ENCODE peak calls at places on chromosome 22, in eight cellular contexts. T is mucosa of descending colon; F is small intestine; W is astrocyte of the spinal cord; C is AG09309; E is CD4-positive, CD25-positive, alpha-beta regulatory T cell; D is GM12865; U is IMR-90. B is an unnamed sample.

GRCh38 chr22:39674536-39674935 is 104.0 kb downstream of the CACNA1I start:
- DNase-seq in T (no peak), F (peak; percentile 5), W (no peak), C (no peak), E (no peak), D (no peak), U (peak; percentile 26), B (no peak)

GRCh38 chr22:21075516-21076138 is 29.9 kb downstream of the LRRC74B start:
- DNase-seq in T (no peak), F (no peak), W (no peak), C (no peak), E (no peak), D (no peak), U (no peak), B (no peak)

GRCh38 chr22:42533638-42533977 is 14.0 kb upstream of the RRP7A start:
- DNase-seq in T (no peak), F (no peak), W (no peak), C (no peak), E (no peak), D (no peak), U (no peak), B (no peak)

GRCh38 chr22:25148149-25148691 is 51.4 kb upstream of the CRYBB3 start:
- DNase-seq in T (peak; percentile 80), F (peak; percentile 88), W (no peak), C (no peak), E (no peak), D (no peak), U (no peak), B (no peak)

GRCh38 chr22:32200752-32201151 is 4.1 kb downstream of the RFPL2 start:
- DNase-seq in T (no peak), F (no peak), W (no peak), C (no peak), E (no peak), D (no peak), U (no peak), B (no peak)

GRCh38 chr22:18103527-18104269 is 6.9 kb upstream of the TUBA8 start:
- DNase-seq in T (no peak), F (no peak), W (no peak), C (no peak), E (no peak), D (peak; percentile 58), U (no peak), B (no peak)

GRCh38 chr22:48600681-48601080 is 1227.0 kb downstream of the BRD1 start:
- DNase-seq in T (no peak), F (no peak), W (no peak), C (no peak), E (no peak), D (no peak), U (no peak), B (no peak)

GRCh38 chr22:50326225-50326958 is 420 bp downstream of the DENND6B start:
- DNase-seq in T (no peak), F (no peak), W (no peak), C (no peak), E (no peak), D (no peak), U (no peak), B (no peak)

GRCh38 chr22:41661088-41661487 is 27.6 kb downstream of the SNU13 start:
- DNase-seq in T (no peak), F (no peak), W (no peak), C (no peak), E (no peak), D (no peak), U (peak; percentile 18), B (no peak)

GRCh38 chr22:27490080-27490479 is 311.5 kb downstream of the MN1 start:
- DNase-seq in T (peak; percentile 14), F (no peak), W (no peak), C (no peak), E (no peak), D (no peak), U (no peak), B (no peak)

GRCh38 chr22:39598017-39598965 is 27.7 kb downstream of the CACNA1I start:
- DNase-seq in T (peak; percentile 94), F (peak; percentile 83), W (no peak), C (no peak), E (peak; percentile 61), D (no peak), U (no peak), B (no peak)

GRCh38 chr22:41526802-41527799 is 17.2 kb downstream of the POLR3H start:
- DNase-seq in T (peak; percentile 53), F (peak; percentile 36), W (no peak), C (no peak), E (peak; percentile 57), D (peak; percentile 61), U (peak; percentile 25), B (no peak)

GRCh38 chr22:28230682-28231081 is 311.6 kb upstream of the PITPNB start:
- DNase-seq in T (no peak), F (no peak), W (no peak), C (no peak), E (no peak), D (no peak), U (peak; percentile 18), B (no peak)

GRCh38 chr22:49953027-49953679 is 7.4 kb upstream of the PIM3 start:
- DNase-seq in T (no peak), F (no peak), W (no peak), C (no peak), E (no peak), D (no peak), U (no peak), B (no peak)

GRCh38 chr22:42645938-42646568 is 3.1 kb downstream of the CYB5R3 start:
- DNase-seq in T (peak; percentile 60), F (peak; percentile 57), W (no peak), C (no peak), E (no peak), D (no peak), U (no peak), B (no peak)

GRCh38 chr22:44497218-44497903 is 672 bp downstream of the RTL6 start:
- DNase-seq in T (peak; percentile 29), F (peak; percentile 32), W (peak; percentile 29), C (no peak), E (no peak), D (no peak), U (peak; percentile 34), B (no peak)

DNA sequence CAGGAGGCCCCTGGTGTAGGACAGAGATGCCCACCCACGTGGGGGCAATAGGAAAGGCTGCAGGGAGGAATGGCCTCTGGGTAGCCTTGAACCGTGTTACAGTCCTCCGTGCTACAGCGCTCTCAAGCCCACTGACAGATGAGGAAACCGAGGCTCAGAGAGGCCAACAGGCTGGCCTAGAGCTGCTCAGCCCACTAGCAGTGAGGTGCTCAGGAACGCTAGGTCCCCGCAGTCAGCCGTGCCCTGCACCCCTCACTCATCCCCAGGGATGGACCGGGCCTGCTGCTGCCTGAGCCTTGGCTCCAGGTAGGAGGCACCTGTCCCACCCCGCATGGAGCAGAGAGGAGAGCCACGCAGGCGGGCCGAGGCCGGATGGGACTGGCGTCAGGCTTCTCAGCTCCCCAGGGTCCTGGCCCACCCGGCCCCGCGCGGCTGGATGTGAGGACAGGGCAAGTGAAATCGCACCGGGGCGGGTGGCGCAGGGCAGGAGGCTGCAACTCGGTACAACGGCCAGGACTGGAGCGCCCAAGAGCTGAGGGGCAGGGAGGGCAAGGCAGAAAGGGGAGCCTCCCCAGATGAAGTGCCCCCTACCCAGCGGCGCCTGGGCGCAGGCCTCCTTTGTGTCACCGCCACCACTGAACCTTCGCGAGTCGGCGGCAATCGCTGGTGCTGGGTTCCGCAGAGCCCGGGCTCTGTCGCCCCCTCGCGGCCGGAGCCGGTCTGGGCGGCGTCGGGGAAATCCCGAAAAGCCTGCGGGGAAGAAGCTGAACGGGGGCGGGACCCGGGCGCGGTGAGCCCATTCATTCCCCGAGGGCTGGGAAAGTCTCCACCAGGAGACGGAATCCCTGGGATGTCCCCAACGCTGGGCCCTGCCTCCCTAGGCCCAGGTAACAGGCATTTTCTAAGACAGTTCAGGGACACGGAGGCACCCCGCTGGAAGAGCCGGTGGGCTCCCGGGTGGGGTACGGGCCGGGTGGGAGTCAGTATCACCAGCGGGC is 8.4 kb upstream of the SLC2A11 start:
- DNase-seq in T (peak; percentile 89), F (peak; percentile 69), W (peak; percentile 67), C (no peak), E (peak; percentile 73), D (peak; percentile 84), U (peak; percentile 51), B (no peak)
- H3K4me3 ChIP-seq in T (no peak overlapping the region), F (no peak overlapping the region), W (no peak overlapping the region), C (peak overlapping the region; percentile 27), E (no peak overlapping the region), D (peak overlapping the region; percentile 43), U (no peak overlapping the region), B (peak overlapping the region; percentile 56)

GRCh38 chr22:38412435-38413084 is 42.4 kb downstream of the KCNJ4 start:
- DNase-seq in T (peak; percentile 34), F (peak; percentile 62), W (no peak), C (no peak), E (no peak), D (no peak), U (no peak), B (no peak)
- H3K4me3 ChIP-seq in T (no peak overlapping the region), F (no peak overlapping the region), W (no peak overlapping the region), C (no peak overlapping the region), E (no peak overlapping the region), D (no peak overlapping the region), U (no peak overlapping the region), B (no peak overlapping the region)

DNA sequence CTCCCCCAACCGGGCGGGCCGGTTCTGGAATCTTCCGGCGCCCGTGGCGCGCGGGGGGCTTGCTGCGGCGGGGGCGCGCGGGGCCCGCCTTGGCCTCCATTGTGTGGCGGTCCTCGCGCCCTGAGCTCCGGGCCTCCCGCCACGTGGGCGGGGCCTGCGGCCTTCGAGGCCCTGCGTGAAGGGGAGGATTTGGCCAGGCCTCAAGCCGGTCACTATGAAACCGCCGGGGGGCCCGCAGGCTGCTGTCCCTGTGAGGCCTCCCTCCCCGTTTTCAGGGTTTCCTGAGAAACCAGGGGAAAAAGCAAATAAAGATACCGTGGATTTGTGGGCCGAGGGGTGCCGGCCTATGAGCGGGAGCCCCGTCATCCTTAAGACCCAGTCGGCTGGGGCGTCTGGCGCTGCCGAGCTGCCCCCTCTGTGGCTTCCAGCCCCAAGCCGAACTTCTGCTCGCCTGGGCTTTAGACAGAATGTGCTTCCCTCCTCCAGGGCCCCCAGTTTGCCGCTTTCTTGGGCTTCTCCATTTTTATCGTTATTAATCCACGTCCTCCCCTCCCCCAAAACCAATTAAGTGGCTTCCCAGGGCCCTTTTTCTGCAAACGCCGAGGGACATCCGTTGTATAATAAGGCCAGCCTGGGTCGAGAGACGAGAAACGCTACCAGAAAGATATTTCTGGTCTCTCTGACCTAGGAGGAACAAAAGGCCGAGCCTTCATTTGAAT is 602 bp downstream of the EWSR1 start:
- DNase-seq in T (peak; percentile 60), F (peak; percentile 34), W (peak; percentile 82), C (no peak), E (no peak), D (peak; percentile 69), U (peak; percentile 67), B (no peak)
- H3K4me3 ChIP-seq in T (peak overlapping the region; percentile 56), F (peak overlapping the region; percentile 90), W (peak overlapping the region; percentile 95), C (peak overlapping the region; percentile 86), E (peak overlapping the region; percentile 83), D (peak overlapping the region; percentile 97), U (peak overlapping the region; percentile 75), B (peak overlapping the region; percentile 96)

DNA sequence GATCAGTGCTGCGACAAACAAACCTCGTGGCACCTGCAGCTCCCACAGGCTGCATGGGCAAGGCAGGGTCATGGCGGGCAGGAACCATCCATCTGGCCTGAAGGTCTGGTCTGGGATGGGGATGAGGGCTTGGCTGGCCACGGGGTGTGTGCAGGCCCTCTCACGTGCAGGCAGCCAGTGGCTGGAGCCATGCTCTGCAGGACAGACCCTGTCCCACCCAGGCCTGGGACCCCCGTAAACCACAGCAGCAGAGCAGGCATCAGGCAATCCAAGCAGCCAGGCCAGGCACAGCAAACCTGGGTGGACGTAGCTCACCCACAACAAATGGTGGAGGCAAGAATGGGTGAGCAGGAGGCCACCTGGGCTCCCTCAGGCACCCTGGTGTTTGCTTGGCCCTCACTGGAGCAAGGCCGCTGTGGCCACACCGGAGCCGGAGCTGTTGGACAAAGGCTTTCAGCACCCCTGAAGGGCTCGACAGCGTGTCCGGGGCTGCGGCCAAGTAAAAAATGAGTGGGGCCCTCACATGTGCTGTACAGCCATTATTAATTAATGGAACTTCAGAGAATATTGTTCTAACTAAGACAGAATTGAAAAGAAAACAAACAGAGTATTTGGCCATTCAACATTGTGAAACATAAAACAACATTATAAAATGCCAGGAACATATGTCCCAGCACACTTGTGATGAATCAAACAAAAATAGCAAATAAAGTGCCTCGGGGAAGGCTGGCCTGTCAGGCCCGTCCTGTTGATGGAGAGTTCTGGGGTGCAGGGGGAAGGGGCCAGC is 24.0 kb upstream of the GNB1L start:
- DNase-seq in T (no peak), F (no peak), W (peak; percentile 9), C (no peak), E (no peak), D (no peak), U (peak; percentile 26), B (no peak)
- H3K4me3 ChIP-seq in T (no peak overlapping the region), F (no peak overlapping the region), W (no peak overlapping the region), C (no peak overlapping the region), E (no peak overlapping the region), D (no peak overlapping the region), U (no peak overlapping the region), B (no peak overlapping the region)

B was measured in GM12864.